ENCODE peak calls at places on chromosomes 4 and X, in ten cellular contexts. G is tibial nerve, K is mesothelial cell of epicardium, U is activated B cell treated with CpG ODN at 0.5 μM for 24 hours, X is GM13977, D is fibroblast of pulmonary artery, R is lower leg skin, C is left ventricle myocardium inferior, J is nephron progenitor cell, I is brain microvascular endothelial cell. T is an unnamed sample.
A peak's percentile ranks its signal among the peaks of the same experiment; 100 is the strongest.

GRCh38 chr4:128060130-128060619 is 937 bp upstream of the LARP1B start:
- DNase-seq in G (no peak), K (no peak), U (no peak), X (peak; percentile 30), D (peak; percentile 8), R (no peak), C (no peak), J (no peak), I (no peak), T (no peak)

GRCh38 chr4:81606796-81607550 is 135.3 kb upstream of the RASGEF1B start:
- DNase-seq in G (no peak), K (no peak), U (no peak), X (no peak), D (peak; percentile 27), R (peak; percentile 19), C (no peak), J (peak; percentile 20), I (no peak), T (no peak)

GRCh38 chr4:153466637-153467153 is 535 bp downstream of the TMEM131L start:
- DNase-seq in G (no peak), K (no peak), U (peak; percentile 64), X (peak; percentile 45), D (no peak), R (no peak), C (no peak), J (no peak), I (no peak), T (no peak)

GRCh38 chrX:110131031-110131430 is 128.1 kb downstream of the TMEM164 start:
- DNase-seq in G (no peak), K (no peak), U (no peak), X (no peak), D (no peak), R (no peak), C (no peak), J (peak; percentile 18), I (no peak), T (no peak)

GRCh38 chrX:153908219-153908875 is 3.9 kb downstream of the AVPR2 start:
- DNase-seq in G (no peak), K (no peak), U (no peak), X (no peak), D (no peak), R (no peak), C (no peak), J (no peak), I (no peak), T (peak; percentile 90)

GRCh38 chrX:77918568-77918967 is 8.1 kb downstream of the ATP7A start:
- DNase-seq in G (no peak), K (no peak), U (no peak), X (no peak), D (peak; percentile 58), R (no peak), C (no peak), J (no peak), I (no peak), T (no peak)

GRCh38 chrX:23981222-23981621 is 45.8 kb downstream of the KLHL15 start:
- DNase-seq in G (no peak), K (no peak), U (no peak), X (no peak), D (no peak), R (no peak), C (no peak), J (no peak), I (no peak), T (no peak)

GRCh38 chr4:185470503-185471195 is 884 bp downstream of the CCDC110 start:
- DNase-seq in G (peak; percentile 43), K (no peak), U (peak; percentile 47), X (peak; percentile 17), D (peak; percentile 34), R (peak; percentile 49), C (peak; percentile 49), J (peak; percentile 31), I (peak; percentile 4), T (no peak)

GRCh38 chr4:72318771-72319170 is 250.2 kb downstream of the ADAMTS3 start:
- DNase-seq in G (no peak), K (no peak), U (no peak), X (no peak), D (no peak), R (no peak), C (no peak), J (no peak), I (no peak), T (no peak)

GRCh38 chr4:67393007-67393406 is 152.3 kb downstream of the CENPC start:
- DNase-seq in G (no peak), K (no peak), U (no peak), X (no peak), D (no peak), R (no peak), C (no peak), J (no peak), I (no peak), T (no peak)

GRCh38 chrX:40091691-40092421 is 5.9 kb downstream of the BCOR start:
- DNase-seq in G (no peak), K (no peak), U (no peak), X (no peak), D (no peak), R (no peak), C (no peak), J (no peak), I (no peak), T (no peak)

GRCh38 chrX:133655262-133655913 is 240.1 kb upstream of the GPC4 start:
- DNase-seq in G (no peak), K (no peak), U (no peak), X (no peak), D (no peak), R (no peak), C (no peak), J (no peak), I (no peak), T (no peak)

GRCh38 chrX:2894885-2895292 is 34.2 kb downstream of the ARSD start:
- DNase-seq in G (no peak), K (peak; percentile 65), U (no peak), X (no peak), D (peak; percentile 29), R (no peak), C (no peak), J (no peak), I (no peak), T (no peak)

GRCh38 chrX:128623361-128623760 is 571.2 kb upstream of the ACTRT1 start:
- DNase-seq in G (no peak), K (no peak), U (no peak), X (no peak), D (no peak), R (no peak), C (no peak), J (no peak), I (no peak), T (peak; percentile 79)

GRCh38 chr4:122536001-122536400 is 79.5 kb upstream of the IL2 start:
- DNase-seq in G (no peak), K (no peak), U (no peak), X (no peak), D (peak; percentile 47), R (no peak), C (no peak), J (no peak), I (peak; percentile 81), T (no peak)

GRCh38 chr4:6937748-6938147 is 28.1 kb downstream of the TBC1D14 start:
- DNase-seq in G (no peak), K (no peak), U (no peak), X (no peak), D (no peak), R (no peak), C (no peak), J (no peak), I (no peak), T (no peak)

GRCh38 chrX:13285693-13286092 is 34.2 kb downstream of the ATXN3L start:
- DNase-seq in G (no peak), K (no peak), U (no peak), X (no peak), D (no peak), R (no peak), C (no peak), J (no peak), I (no peak), T (no peak)

GRCh38 chr4:76950846-76951321 is 1.3 kb downstream of the SEPTIN11 start:
- DNase-seq in G (no peak), K (no peak), U (no peak), X (peak; percentile 25), D (peak; percentile 47), R (no peak), C (no peak), J (peak; percentile 15), I (no peak), T (no peak)

GRCh38 chr4:8728536-8729407 is 136.2 kb downstream of the CPZ start:
- DNase-seq in G (no peak), K (peak; percentile 11), U (peak; percentile 12), X (no peak), D (no peak), R (peak; percentile 10), C (no peak), J (no peak), I (no peak), T (peak; percentile 72)

GRCh38 chrX:150599226-150599625 is 30.8 kb downstream of the MTM1 start:
- DNase-seq in G (no peak), K (no peak), U (no peak), X (no peak), D (no peak), R (no peak), C (no peak), J (no peak), I (no peak), T (no peak)
- TF ChIP-seq CTCF in G (no peak), K (no peak), U (no peak), X (no peak), D (no peak), R (no peak), C (no peak), J (no peak), I (peak; percentile 4), T (no peak)

GRCh38 chrX:48474127-48474526 is 1.9 kb upstream of the FTSJ1 start:
- DNase-seq in G (no peak), K (no peak), U (no peak), X (no peak), D (peak; percentile 39), R (no peak), C (no peak), J (no peak), I (no peak), T (no peak)
- TF ChIP-seq CTCF in G (no peak), K (no peak), U (no peak), X (peak; percentile 52), D (peak; percentile 37), R (no peak), C (no peak), J (no peak), I (peak; percentile 57), T (peak; percentile 57)

GRCh38 chrX:129754266-129755024 is 15.7 kb downstream of the XPNPEP2 start:
- DNase-seq in G (no peak), K (no peak), U (no peak), X (no peak), D (no peak), R (no peak), C (no peak), J (no peak), I (no peak), T (no peak)
- TF ChIP-seq CTCF in G (no peak), K (peak; percentile 17), U (no peak), X (peak; percentile 34), D (peak; percentile 18), R (no peak), C (peak; percentile 12), J (peak; percentile 36), I (peak; percentile 58), T (peak; percentile 47)

DNA sequence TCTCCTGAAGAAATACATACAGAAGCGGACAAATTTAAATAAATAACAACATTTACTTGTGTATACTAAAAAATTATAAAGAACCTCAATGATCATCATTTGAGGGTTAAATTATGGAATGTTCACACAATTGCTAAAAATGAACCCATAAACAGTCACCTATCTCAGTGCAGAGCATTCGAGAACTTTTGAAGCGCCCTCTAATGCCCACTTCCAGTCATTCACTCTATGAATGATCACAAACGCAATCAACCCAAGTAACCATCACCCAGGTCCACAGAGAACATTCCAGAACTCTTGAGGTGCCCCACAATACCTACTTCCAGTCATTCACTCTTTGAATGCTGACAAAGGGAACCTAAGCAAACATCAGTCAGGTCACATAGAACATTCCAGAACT is 103.5 kb upstream of the PLAC1 start:
- DNase-seq in G (no peak), K (no peak), U (no peak), X (peak; percentile 13), D (no peak), R (no peak), C (no peak), J (no peak), I (no peak), T (no peak)
- TF ChIP-seq CTCF in G (peak; percentile 5), K (no peak), U (no peak), X (peak; percentile 48), D (peak; percentile 39), R (no peak), C (peak; percentile 35), J (no peak), I (peak; percentile 61), T (peak; percentile 78)

T was measured in chondrocyte.